ENCODE peak calls at places on chromosomes 11 and 22, in six cellular contexts. N, U, R, Z, X and I are unnamed samples.

GRCh38 chr11:69308531-69308930 is 14.6 kb downstream of the MYEOV start:
- DNase-seq in Z (no peak), X (no peak), N (no peak), U (no peak), R (no peak), I (no peak)

GRCh38 chr22:17786435-17787158 is 12.3 kb upstream of the BID start:
- DNase-seq in X (peak; percentile 89), U (no peak), N (peak; percentile 91), Z (peak; percentile 47), R (no peak), I (peak; percentile 57)

GRCh38 chr11:79902493-79902892 is 461.7 kb upstream of the TENM4 start:
- DNase-seq in X (no peak), Z (no peak), R (no peak), N (no peak), U (no peak), I (no peak)

GRCh38 chr11:16788141-16789060 is 50.0 kb downstream of the C11orf58 start:
- DNase-seq in X (peak; percentile 82), R (peak; percentile 70), U (no peak), Z (peak; percentile 83), N (peak; percentile 49), I (peak; percentile 83)

GRCh38 chr11:117923773-117924172 is 5.4 kb downstream of the TMPRSS13 start:
- DNase-seq in U (no peak), R (no peak), Z (peak; percentile 28), N (no peak), X (no peak), I (no peak)

GRCh38 chr11:12430912-12431311 is 53.5 kb downstream of the PARVA start:
- DNase-seq in N (peak; percentile 16), R (no peak), Z (no peak), X (no peak), U (no peak), I (no peak)

GRCh38 chr11:59011672-59012071 is 72.4 kb downstream of the GLYATL1 start:
- DNase-seq in R (peak; percentile 27), Z (peak; percentile 70), X (no peak), U (no peak), N (no peak), I (peak; percentile 87)

GRCh38 chr11:1943977-1944376 is 3.2 kb upstream of the MRPL23 start:
- DNase-seq in R (no peak), U (no peak), N (no peak), X (no peak), Z (no peak), I (no peak)

GRCh38 chr11:126354631-126355323 is 709 bp upstream of the ST3GAL4 start:
- DNase-seq in X (peak; percentile 23), R (no peak), Z (no peak), U (no peak), N (no peak), I (no peak)

GRCh38 chr11:78851883-78852586 is 277.4 kb upstream of the NARS2 start:
- DNase-seq in Z (no peak), U (no peak), X (no peak), N (no peak), R (no peak), I (no peak)

GRCh38 chr22:35517207-35517606 is 23.4 kb upstream of the RASD2 start:
- DNase-seq in X (no peak), R (no peak), U (no peak), N (no peak), Z (no peak), I (peak; percentile 54)

GRCh38 chr11:45321031-45321595 is 35.0 kb upstream of the SYT13 start:
- DNase-seq in N (no peak), U (no peak), X (no peak), Z (no peak), R (no peak), I (no peak)

GRCh38 chr11:115924744-115925567 is 420.7 kb upstream of the CADM1 start:
- DNase-seq in R (no peak), Z (no peak), N (no peak), U (peak; percentile 99), X (no peak), I (no peak)

GRCh38 chr11:101567086-101567485 is 16.7 kb downstream of the TRPC6 start:
- DNase-seq in X (no peak), R (no peak), N (no peak), U (no peak), Z (peak; percentile 75), I (peak; percentile 74)

GRCh38 chr22:38314992-38315800 is 2.0 kb downstream of the CSNK1E start:
- DNase-seq in R (no peak), N (no peak), Z (no peak), U (no peak), X (no peak), I (no peak)
- TF ChIP-seq CREB1 in R (no peak), N (no peak), Z (no peak), U (no peak), X (no peak), I (no peak)

GRCh38 chr11:62451243-62451626 is 32.4 kb downstream of the SCGB1A1 start:
- DNase-seq in N (no peak), R (no peak), X (no peak), Z (no peak), U (no peak), I (no peak)

GRCh38 chr11:62446091-62446490 is 27.3 kb downstream of the SCGB1A1 start:
- DNase-seq in N (no peak), R (no peak), X (no peak), Z (no peak), U (no peak), I (no peak)

GRCh38 chr11:62450543-62451242 is 31.9 kb downstream of the SCGB1A1 start:
- DNase-seq in Z (no peak), U (no peak), R (no peak), X (no peak), N (no peak), I (no peak)

GRCh38 chr11:62452261-62452660 is 33.4 kb downstream of the SCGB1A1 start:
- DNase-seq in N (no peak), U (no peak), R (no peak), X (no peak), Z (no peak), I (no peak)

GRCh38 chr11:62449451-62449851 is 30.6 kb downstream of the SCGB1A1 start:
- DNase-seq in X (no peak), R (no peak), Z (no peak), U (no peak), N (no peak), I (no peak)
- TF ChIP-seq CREB1 in X (no peak), R (no peak), Z (no peak), U (no peak), N (no peak), I (no peak)

GRCh38 chr11:91350931-91351330 is 873.7 kb upstream of the FAT3 start:
- DNase-seq in R (no peak), U (no peak), N (no peak), Z (no peak), X (no peak), I (peak; percentile 34)
- TF ChIP-seq CREB1 in R (no peak), U (no peak), N (no peak), Z (no peak), X (no peak), I (no peak)

DNA sequence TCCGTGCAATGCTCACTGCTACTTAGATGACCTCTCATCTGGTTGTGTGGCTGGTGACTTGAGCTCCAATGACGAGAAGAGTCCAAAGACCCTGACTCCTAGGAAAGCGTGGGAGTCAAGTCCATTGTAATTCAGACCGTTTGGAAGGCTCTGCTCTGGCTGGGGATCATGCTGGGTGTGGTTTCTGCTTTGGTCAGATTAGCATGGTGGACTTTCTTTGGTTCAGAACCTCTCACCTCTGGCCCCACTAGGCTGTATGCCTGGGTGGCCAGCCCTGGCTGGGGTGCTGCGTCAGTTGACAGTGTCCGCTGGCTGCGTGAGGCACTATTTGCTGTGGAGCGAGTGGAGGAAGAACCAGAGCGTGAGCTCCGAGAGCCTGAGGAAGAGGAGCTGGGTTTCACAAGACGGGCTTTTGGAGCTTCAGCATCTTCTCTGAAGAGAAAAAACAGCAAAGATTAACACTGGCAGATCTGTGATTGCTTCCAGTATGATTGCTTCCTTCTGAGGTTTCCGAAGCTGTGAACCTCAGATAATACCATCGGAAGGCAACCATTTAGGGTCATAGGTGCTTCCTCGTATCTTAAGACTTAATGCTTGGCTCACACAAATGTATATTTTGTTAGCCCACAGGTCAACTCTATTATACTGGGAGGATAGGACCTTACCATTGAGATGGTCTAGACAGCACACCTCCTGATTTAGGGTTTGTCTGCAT is 11.6 kb upstream of the HSPA8 start:
- DNase-seq in U (no peak), X (peak; percentile 26), R (no peak), Z (no peak), N (no peak), I (no peak)
- TF ChIP-seq CREB1 in U (no peak), X (no peak), R (no peak), Z (no peak), N (no peak), I (no peak)

DNA sequence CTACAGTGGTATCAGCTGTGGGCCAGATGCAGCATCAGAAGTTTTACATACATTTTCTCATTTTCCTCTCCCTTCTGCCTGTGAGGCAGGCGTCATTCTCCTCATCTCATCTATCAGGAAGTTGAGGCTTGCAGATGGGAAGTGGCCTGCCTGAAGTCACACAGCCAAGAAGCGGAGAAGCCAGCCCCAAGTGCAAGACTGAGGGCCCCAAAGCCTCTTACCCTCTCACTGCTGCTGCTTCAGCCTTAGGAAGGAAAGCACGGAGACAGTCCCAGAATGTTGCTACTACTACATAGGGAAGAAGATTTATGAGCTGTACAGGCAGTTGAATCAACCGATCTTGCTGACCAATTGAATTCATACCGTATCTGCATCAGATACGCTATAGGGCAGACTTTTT is 89.0 kb downstream of the CWC15 start:
- DNase-seq in Z (no peak), N (no peak), R (no peak), X (no peak), U (no peak), I (no peak)
- TF ChIP-seq CREB1 in Z (no peak), N (no peak), R (no peak), X (no peak), U (no peak), I (no peak)

GRCh38 chr22:40055143-40055926 is 60.6 kb downstream of the FAM83F start:
- DNase-seq in N (no peak), X (peak; percentile 28), R (no peak), U (peak; percentile 40), Z (no peak), I (no peak)

GRCh38 chr22:40054486-40054885 is 59.7 kb downstream of the FAM83F start:
- DNase-seq in X (no peak), U (no peak), R (no peak), Z (no peak), N (no peak), I (no peak)

GRCh38 chr22:40056163-40056958 is 61.6 kb downstream of the FAM83F start:
- DNase-seq in X (no peak), U (no peak), N (no peak), Z (no peak), R (no peak), I (no peak)

GRCh38 chr22:40057652-40058051 is 62.9 kb downstream of the FAM83F start:
- DNase-seq in R (no peak), Z (no peak), X (no peak), N (no peak), U (no peak), I (no peak)

GRCh38 chr22:40058265-40058664 is 63.5 kb downstream of the FAM83F start:
- DNase-seq in U (no peak), X (no peak), R (no peak), Z (no peak), N (no peak), I (peak; percentile 49)
- TF ChIP-seq CREB1 in U (no peak), X (no peak), R (no peak), Z (no peak), N (no peak), I (no peak)